ENCODE peak calls at places on chromosomes 12 and 14, in nine cellular contexts. One of them, this sample, is unnamed. For H3K4me1, the result is how much of the 10 kb centered on the place peaks cover.

GRCh38 chr12:123142948-123143752 is 7.7 kb downstream of the PITPNM2 start:
- DNase-seq in SK-N-SH: no peak
- DNase-seq in tibial nerve: no peak
- DNase-seq in A549: peak
- DNase-seq in H1: no peak
- DNase-seq in naive thymus-derived CD4-positive, alpha-beta T cell: no peak
- DNase-seq in lung: peak
- DNase-seq in fibroblast of lung: peak
- DNase-seq in IMR-90: no peak
- DNase-seq in this sample: no peak

GRCh38 chr12:117582135-117582784 is 220.8 kb upstream of the NOS1 start:
- DNase-seq in SK-N-SH: no peak
- DNase-seq in tibial nerve: no peak
- DNase-seq in A549: no peak
- DNase-seq in H1: no peak
- DNase-seq in naive thymus-derived CD4-positive, alpha-beta T cell: no peak
- DNase-seq in lung: no peak
- DNase-seq in fibroblast of lung: no peak
- DNase-seq in IMR-90: no peak
- DNase-seq in this sample: no peak

GRCh38 chr12:42539696-42540095 is 49.9 kb downstream of the PRICKLE1 start:
- DNase-seq in SK-N-SH: no peak
- DNase-seq in tibial nerve: no peak
- DNase-seq in A549: no peak
- DNase-seq in H1: no peak
- DNase-seq in naive thymus-derived CD4-positive, alpha-beta T cell: no peak
- DNase-seq in lung: no peak
- DNase-seq in fibroblast of lung: no peak
- DNase-seq in IMR-90: no peak
- DNase-seq in this sample: no peak

GRCh38 chr12:128570191-128571065 is 253.3 kb downstream of the SLC15A4 start:
- DNase-seq in SK-N-SH: no peak
- DNase-seq in tibial nerve: no peak
- DNase-seq in A549: no peak
- DNase-seq in H1: no peak
- DNase-seq in naive thymus-derived CD4-positive, alpha-beta T cell: no peak
- DNase-seq in lung: no peak
- DNase-seq in fibroblast of lung: no peak
- DNase-seq in IMR-90: no peak
- DNase-seq in this sample: no peak

GRCh38 chr14:96489327-96489726 is 12.9 kb upstream of the PAPOLA start:
- DNase-seq in SK-N-SH: no peak
- DNase-seq in tibial nerve: no peak
- DNase-seq in A549: no peak
- DNase-seq in H1: no peak
- DNase-seq in naive thymus-derived CD4-positive, alpha-beta T cell: no peak
- DNase-seq in lung: no peak
- DNase-seq in fibroblast of lung: no peak
- DNase-seq in IMR-90: no peak
- DNase-seq in this sample: no peak

GRCh38 chr14:68787235-68787727 is 5.6 kb downstream of the ZFP36L1 start:
- DNase-seq in SK-N-SH: no peak
- DNase-seq in tibial nerve: no peak
- DNase-seq in A549: peak
- DNase-seq in H1: no peak
- DNase-seq in naive thymus-derived CD4-positive, alpha-beta T cell: peak
- DNase-seq in lung: no peak
- DNase-seq in fibroblast of lung: peak
- DNase-seq in IMR-90: no peak
- DNase-seq in this sample: no peak

GRCh38 chr12:62530596-62530995 is 64.0 kb downstream of the MON2 start:
- DNase-seq in SK-N-SH: no peak
- DNase-seq in tibial nerve: no peak
- DNase-seq in A549: no peak
- DNase-seq in H1: no peak
- DNase-seq in naive thymus-derived CD4-positive, alpha-beta T cell: no peak
- DNase-seq in lung: no peak
- DNase-seq in fibroblast of lung: peak
- DNase-seq in IMR-90: peak
- DNase-seq in this sample: no peak

GRCh38 chr12:93090768-93091172 is 161.7 kb upstream of the EEA1 start:
- DNase-seq in SK-N-SH: no peak
- DNase-seq in tibial nerve: no peak
- DNase-seq in A549: peak
- DNase-seq in H1: no peak
- DNase-seq in naive thymus-derived CD4-positive, alpha-beta T cell: no peak
- DNase-seq in lung: no peak
- DNase-seq in fibroblast of lung: peak
- DNase-seq in IMR-90: peak
- DNase-seq in this sample: no peak

GRCh38 chr12:113040722-113041168 is 15.8 kb upstream of the DTX1 start:
- DNase-seq in SK-N-SH: no peak
- DNase-seq in tibial nerve: peak
- DNase-seq in A549: peak
- DNase-seq in H1: no peak
- DNase-seq in naive thymus-derived CD4-positive, alpha-beta T cell: no peak
- DNase-seq in lung: peak
- DNase-seq in fibroblast of lung: peak
- DNase-seq in IMR-90: peak
- DNase-seq in this sample: no peak

GRCh38 chr14:71021347-71022014 is 114.2 kb downstream of the PCNX1 start:
- DNase-seq in SK-N-SH: no peak
- DNase-seq in tibial nerve: no peak
- DNase-seq in A549: peak
- DNase-seq in H1: no peak
- DNase-seq in naive thymus-derived CD4-positive, alpha-beta T cell: no peak
- DNase-seq in lung: no peak
- DNase-seq in fibroblast of lung: peak
- DNase-seq in IMR-90: peak
- DNase-seq in this sample: peak

GRCh38 chr14:75896341-75896740 is 85.5 kb downstream of the TGFB3 start:
- DNase-seq in SK-N-SH: no peak
- DNase-seq in tibial nerve: no peak
- DNase-seq in A549: no peak
- DNase-seq in H1: no peak
- DNase-seq in naive thymus-derived CD4-positive, alpha-beta T cell: no peak
- DNase-seq in lung: no peak
- DNase-seq in fibroblast of lung: peak
- DNase-seq in IMR-90: no peak
- DNase-seq in this sample: no peak

GRCh38 chr12:124901003-124901402 is 13.4 kb downstream of the UBC start:
- DNase-seq in SK-N-SH: no peak
- DNase-seq in tibial nerve: no peak
- DNase-seq in A549: no peak
- DNase-seq in H1: no peak
- DNase-seq in naive thymus-derived CD4-positive, alpha-beta T cell: no peak
- DNase-seq in lung: no peak
- DNase-seq in fibroblast of lung: no peak
- DNase-seq in IMR-90: no peak
- DNase-seq in this sample: no peak

GRCh38 chr12:3550839-3551238 is 59.8 kb downstream of the PRMT8 start:
- DNase-seq in SK-N-SH: no peak
- DNase-seq in tibial nerve: no peak
- DNase-seq in A549: no peak
- DNase-seq in H1: peak
- DNase-seq in naive thymus-derived CD4-positive, alpha-beta T cell: no peak
- DNase-seq in lung: no peak
- DNase-seq in fibroblast of lung: no peak
- DNase-seq in IMR-90: no peak
- DNase-seq in this sample: no peak

GRCh38 chr12:3684449-3685051 is 68.4 kb downstream of the CRACR2A start:
- DNase-seq in SK-N-SH: no peak
- DNase-seq in tibial nerve: no peak
- DNase-seq in A549: no peak
- DNase-seq in H1: peak
- DNase-seq in naive thymus-derived CD4-positive, alpha-beta T cell: no peak
- DNase-seq in lung: no peak
- DNase-seq in fibroblast of lung: no peak
- DNase-seq in IMR-90: no peak
- DNase-seq in this sample: no peak

GRCh38 chr14:100694579-100695422 is 31.9 kb upstream of the DLK1 start:
- DNase-seq in SK-N-SH: no peak
- DNase-seq in tibial nerve: no peak
- DNase-seq in A549: no peak
- DNase-seq in H1: no peak
- DNase-seq in naive thymus-derived CD4-positive, alpha-beta T cell: no peak
- DNase-seq in lung: no peak
- DNase-seq in fibroblast of lung: no peak
- DNase-seq in IMR-90: no peak
- DNase-seq in this sample: no peak

GRCh38 chr14:20419404-20419803 is 6.1 kb upstream of the TEP1 start:
- DNase-seq in SK-N-SH: no peak
- DNase-seq in tibial nerve: no peak
- DNase-seq in A549: no peak
- DNase-seq in H1: no peak
- DNase-seq in naive thymus-derived CD4-positive, alpha-beta T cell: no peak
- DNase-seq in lung: no peak
- DNase-seq in fibroblast of lung: no peak
- DNase-seq in IMR-90: no peak
- DNase-seq in this sample: no peak

GRCh38 chr14:23539209-23539866 is 12.2 kb downstream of the ZFHX2 start:
- DNase-seq in SK-N-SH: peak
- DNase-seq in tibial nerve: no peak
- DNase-seq in A549: peak
- DNase-seq in H1: peak
- DNase-seq in naive thymus-derived CD4-positive, alpha-beta T cell: peak
- DNase-seq in lung: no peak
- DNase-seq in fibroblast of lung: no peak
- DNase-seq in IMR-90: peak
- DNase-seq in this sample: peak

GRCh38 chr12:101407054-101407437 is 526 bp downstream of the ARL1 start:
- DNase-seq in SK-N-SH: no peak
- DNase-seq in tibial nerve: no peak
- DNase-seq in A549: no peak
- DNase-seq in H1: no peak
- DNase-seq in naive thymus-derived CD4-positive, alpha-beta T cell: peak
- DNase-seq in lung: peak
- DNase-seq in fibroblast of lung: no peak
- DNase-seq in IMR-90: no peak
- DNase-seq in this sample: no peak

GRCh38 chr12:103908877-103909276 is 21.3 kb upstream of the HSP90B1 start:
- DNase-seq in SK-N-SH: no peak
- DNase-seq in tibial nerve: no peak
- DNase-seq in A549: no peak
- DNase-seq in H1: no peak
- DNase-seq in naive thymus-derived CD4-positive, alpha-beta T cell: no peak
- DNase-seq in lung: no peak
- DNase-seq in fibroblast of lung: peak
- DNase-seq in IMR-90: peak
- DNase-seq in this sample: no peak

GRCh38 chr14:105192866-105193731 is 12.0 kb upstream of the NUDT14 start:
- DNase-seq in SK-N-SH: no peak
- DNase-seq in tibial nerve: no peak
- DNase-seq in A549: no peak
- DNase-seq in H1: no peak
- DNase-seq in naive thymus-derived CD4-positive, alpha-beta T cell: no peak
- DNase-seq in lung: no peak
- DNase-seq in fibroblast of lung: peak
- DNase-seq in IMR-90: peak
- DNase-seq in this sample: no peak
- H3K4me1 ChIP-seq in SK-N-SH: under half
- H3K4me1 ChIP-seq in tibial nerve: under half
- H3K4me1 ChIP-seq in A549: under half
- H3K4me1 ChIP-seq in H1: under half
- H3K4me1 ChIP-seq in naive thymus-derived CD4-positive, alpha-beta T cell: under half
- H3K4me1 ChIP-seq in lung: under half
- H3K4me1 ChIP-seq in fibroblast of lung: under half
- H3K4me1 ChIP-seq in IMR-90: under half
- H3K4me1 ChIP-seq in this sample: under half

GRCh38 chr12:110282956-110283817 is 2.1 kb downstream of the ATP2A2 start:
- DNase-seq in SK-N-SH: no peak
- DNase-seq in tibial nerve: no peak
- DNase-seq in A549: no peak
- DNase-seq in H1: no peak
- DNase-seq in naive thymus-derived CD4-positive, alpha-beta T cell: no peak
- DNase-seq in lung: no peak
- DNase-seq in fibroblast of lung: no peak
- DNase-seq in IMR-90: no peak
- DNase-seq in this sample: no peak
- H3K4me3 ChIP-seq in SK-N-SH: peak
- H3K4me3 ChIP-seq in tibial nerve: peak
- H3K4me3 ChIP-seq in A549: peak
- H3K4me3 ChIP-seq in H1: peak
- H3K4me3 ChIP-seq in naive thymus-derived CD4-positive, alpha-beta T cell: peak
- H3K4me3 ChIP-seq in lung: no peak
- H3K4me3 ChIP-seq in fibroblast of lung: peak
- H3K4me3 ChIP-seq in IMR-90: peak
- H3K4me3 ChIP-seq in this sample: peak

GRCh38 chr12:65616022-65616421 is 208.3 kb upstream of the HMGA2 start:
- DNase-seq in SK-N-SH: no peak
- DNase-seq in tibial nerve: no peak
- DNase-seq in A549: no peak
- DNase-seq in H1: no peak
- DNase-seq in naive thymus-derived CD4-positive, alpha-beta T cell: no peak
- DNase-seq in lung: no peak
- DNase-seq in fibroblast of lung: no peak
- DNase-seq in IMR-90: no peak
- DNase-seq in this sample: no peak
- H3K4me1 ChIP-seq in SK-N-SH: half or more
- H3K4me1 ChIP-seq in tibial nerve: under half
- H3K4me1 ChIP-seq in A549: under half
- H3K4me1 ChIP-seq in H1: under half
- H3K4me1 ChIP-seq in naive thymus-derived CD4-positive, alpha-beta T cell: under half
- H3K4me1 ChIP-seq in lung: under half
- H3K4me1 ChIP-seq in fibroblast of lung: under half
- H3K4me1 ChIP-seq in IMR-90: under half
- H3K4me1 ChIP-seq in this sample: under half

DNA sequence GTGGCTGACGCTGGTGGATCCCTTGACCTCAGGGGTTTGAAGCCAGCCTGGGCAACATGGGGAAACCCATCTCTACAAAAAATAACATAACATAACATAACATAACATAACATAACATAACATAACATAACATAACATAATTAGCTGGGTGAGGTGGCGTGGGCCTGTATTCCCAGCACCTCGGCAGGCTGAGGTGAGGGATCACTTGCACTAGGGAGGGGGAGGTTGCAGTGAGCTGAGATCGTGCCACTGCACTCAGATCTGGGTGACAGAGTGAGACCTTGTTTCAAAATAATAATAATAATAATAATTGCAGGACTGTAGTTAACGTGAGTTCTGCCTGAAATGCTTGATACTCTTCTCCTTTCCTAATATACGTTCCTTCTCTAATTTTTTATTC is 1.3 kb downstream of the MAGOHB start:
- DNase-seq in SK-N-SH: no peak
- DNase-seq in tibial nerve: no peak
- DNase-seq in A549: no peak
- DNase-seq in H1: no peak
- DNase-seq in naive thymus-derived CD4-positive, alpha-beta T cell: no peak
- DNase-seq in lung: no peak
- DNase-seq in fibroblast of lung: no peak
- DNase-seq in IMR-90: no peak
- DNase-seq in this sample: no peak
- H3K4me3 ChIP-seq in SK-N-SH: peak
- H3K4me3 ChIP-seq in tibial nerve: no peak
- H3K4me3 ChIP-seq in A549: peak
- H3K4me3 ChIP-seq in H1: peak
- H3K4me3 ChIP-seq in naive thymus-derived CD4-positive, alpha-beta T cell: peak
- H3K4me3 ChIP-seq in lung: no peak
- H3K4me3 ChIP-seq in fibroblast of lung: peak
- H3K4me3 ChIP-seq in IMR-90: no peak
- H3K4me3 ChIP-seq in this sample: peak

GRCh38 chr14:103562385-103563088 is at the start of the genes BAG5 and COA8:
- DNase-seq in SK-N-SH: peak
- DNase-seq in tibial nerve: no peak
- DNase-seq in A549: peak
- DNase-seq in H1: peak
- DNase-seq in naive thymus-derived CD4-positive, alpha-beta T cell: peak
- DNase-seq in lung: peak
- DNase-seq in fibroblast of lung: peak
- DNase-seq in IMR-90: peak
- DNase-seq in this sample: peak
- H3K4me1 ChIP-seq in SK-N-SH: under half
- H3K4me1 ChIP-seq in tibial nerve: under half
- H3K4me1 ChIP-seq in A549: under half
- H3K4me1 ChIP-seq in H1: under half
- H3K4me1 ChIP-seq in naive thymus-derived CD4-positive, alpha-beta T cell: under half
- H3K4me1 ChIP-seq in lung: under half
- H3K4me1 ChIP-seq in fibroblast of lung: under half
- H3K4me1 ChIP-seq in IMR-90: under half
- H3K4me1 ChIP-seq in this sample: under half

This sample was measured in HAP-1.